ENCODE peak calls at places on chromosomes 5 and 9, in seven cellular contexts. One of them, this sample, is unnamed.

GRCh38 chr5:64147849-64148441 is 17.7 kb upstream of the RNF180 start:
- DNase-seq in K562: peak; percentile 21
- DNase-seq in SK-N-SH: peak; percentile 47
- DNase-seq in HCT116: peak; percentile 8
- DNase-seq in HepG2: peak; percentile 7
- DNase-seq in GM12878: no peak
- DNase-seq in H1: peak; percentile 74
- DNase-seq in this sample: peak; percentile 67

GRCh38 chr9:98792096-98792490 is 4.3 kb downstream of the ANKS6 start:
- DNase-seq in K562: no peak
- DNase-seq in SK-N-SH: no peak
- DNase-seq in HCT116: no peak
- DNase-seq in HepG2: no peak
- DNase-seq in GM12878: no peak
- DNase-seq in H1: peak; percentile 37
- DNase-seq in this sample: no peak

GRCh38 chr9:112764344-112764743 is 13.8 kb downstream of the SNX30 start:
- DNase-seq in K562: peak; percentile 75
- DNase-seq in SK-N-SH: no peak
- DNase-seq in HCT116: no peak
- DNase-seq in HepG2: peak; percentile 37
- DNase-seq in GM12878: no peak
- DNase-seq in H1: no peak
- DNase-seq in this sample: peak; percentile 62

GRCh38 chr9:95981741-95982390 is 106.4 kb downstream of the ERCC6L2 start:
- DNase-seq in K562: no peak
- DNase-seq in SK-N-SH: no peak
- DNase-seq in HCT116: no peak
- DNase-seq in HepG2: no peak
- DNase-seq in GM12878: no peak
- DNase-seq in H1: no peak
- DNase-seq in this sample: no peak

GRCh38 chr5:106875591-106876297 is 795.0 kb downstream of the EFNA5 start:
- DNase-seq in K562: peak; percentile 60
- DNase-seq in SK-N-SH: no peak
- DNase-seq in HCT116: peak; percentile 35
- DNase-seq in HepG2: peak; percentile 62
- DNase-seq in GM12878: no peak
- DNase-seq in H1: peak; percentile 76
- DNase-seq in this sample: peak; percentile 87

GRCh38 chr9:135074354-135075233 is 12.9 kb upstream of the OLFM1 start:
- DNase-seq in K562: no peak
- DNase-seq in SK-N-SH: no peak
- DNase-seq in HCT116: no peak
- DNase-seq in HepG2: no peak
- DNase-seq in GM12878: no peak
- DNase-seq in H1: no peak
- DNase-seq in this sample: no peak

GRCh38 chr5:55594636-55595035 is 59.9 kb upstream of the PLPP1 start:
- DNase-seq in K562: no peak
- DNase-seq in SK-N-SH: no peak
- DNase-seq in HCT116: no peak
- DNase-seq in HepG2: no peak
- DNase-seq in GM12878: no peak
- DNase-seq in H1: no peak
- DNase-seq in this sample: no peak

GRCh38 chr5:52802272-52803011 is 14.7 kb downstream of the ITGA1 start:
- DNase-seq in K562: no peak
- DNase-seq in SK-N-SH: no peak
- DNase-seq in HCT116: no peak
- DNase-seq in HepG2: no peak
- DNase-seq in GM12878: no peak
- DNase-seq in H1: no peak
- DNase-seq in this sample: no peak

GRCh38 chr9:132881826-132882225 is 3.1 kb downstream of the SPACA9 start:
- DNase-seq in K562: no peak
- DNase-seq in SK-N-SH: no peak
- DNase-seq in HCT116: no peak
- DNase-seq in HepG2: no peak
- DNase-seq in GM12878: no peak
- DNase-seq in H1: no peak
- DNase-seq in this sample: no peak

GRCh38 chr9:21326526-21327139 is 8.6 kb downstream of the KLHL9 start:
- DNase-seq in K562: no peak
- DNase-seq in SK-N-SH: peak; percentile 45
- DNase-seq in HCT116: no peak
- DNase-seq in HepG2: peak; percentile 39
- DNase-seq in GM12878: peak; percentile 32
- DNase-seq in H1: no peak
- DNase-seq in this sample: peak; percentile 51

GRCh38 chr9:131361202-131361833 is 32.6 kb upstream of the PRRC2B start:
- DNase-seq in K562: peak; percentile 43
- DNase-seq in SK-N-SH: no peak
- DNase-seq in HCT116: no peak
- DNase-seq in HepG2: no peak
- DNase-seq in GM12878: no peak
- DNase-seq in H1: no peak
- DNase-seq in this sample: no peak

GRCh38 chr5:141874262-141874964 is 3.8 kb downstream of the PCDH1 start:
- DNase-seq in K562: no peak
- DNase-seq in SK-N-SH: peak; percentile 48
- DNase-seq in HCT116: no peak
- DNase-seq in HepG2: peak; percentile 37
- DNase-seq in GM12878: no peak
- DNase-seq in H1: no peak
- DNase-seq in this sample: no peak

GRCh38 chr5:375921-376871 is 54.7 kb downstream of the AHRR start:
- DNase-seq in K562: no peak
- DNase-seq in SK-N-SH: peak; percentile 27
- DNase-seq in HCT116: no peak
- DNase-seq in HepG2: no peak
- DNase-seq in GM12878: no peak
- DNase-seq in H1: peak; percentile 42
- DNase-seq in this sample: no peak

GRCh38 chr9:1032181-1032580 is 18.0 kb upstream of the DMRT2 start:
- DNase-seq in K562: no peak
- DNase-seq in SK-N-SH: no peak
- DNase-seq in HCT116: no peak
- DNase-seq in HepG2: no peak
- DNase-seq in GM12878: no peak
- DNase-seq in H1: no peak
- DNase-seq in this sample: no peak

GRCh38 chr9:35749515-35750255 is 598 bp downstream of the RGP1 start:
- DNase-seq in K562: peak; percentile 54
- DNase-seq in SK-N-SH: no peak
- DNase-seq in HCT116: no peak
- DNase-seq in HepG2: no peak
- DNase-seq in GM12878: no peak
- DNase-seq in H1: no peak
- DNase-seq in this sample: no peak

GRCh38 chr5:23994581-23995370 is 487.4 kb downstream of the PRDM9 start:
- DNase-seq in K562: no peak
- DNase-seq in SK-N-SH: no peak
- DNase-seq in HCT116: no peak
- DNase-seq in HepG2: peak; percentile 2
- DNase-seq in GM12878: no peak
- DNase-seq in H1: no peak
- DNase-seq in this sample: peak; percentile 46

GRCh38 chr9:112894031-112894430 is 3.4 kb upstream of the SLC46A2 start:
- DNase-seq in K562: no peak
- DNase-seq in SK-N-SH: no peak
- DNase-seq in HCT116: no peak
- DNase-seq in HepG2: no peak
- DNase-seq in GM12878: no peak
- DNase-seq in H1: no peak
- DNase-seq in this sample: no peak

GRCh38 chr5:116765441-116765840 is 190.8 kb upstream of the SEMA6A start:
- DNase-seq in K562: no peak
- DNase-seq in SK-N-SH: no peak
- DNase-seq in HCT116: no peak
- DNase-seq in HepG2: peak; percentile 83
- DNase-seq in GM12878: no peak
- DNase-seq in H1: no peak
- DNase-seq in this sample: no peak

GRCh38 chr5:107457138-107457537 is 213.6 kb downstream of the EFNA5 start:
- DNase-seq in K562: no peak
- DNase-seq in SK-N-SH: no peak
- DNase-seq in HCT116: no peak
- DNase-seq in HepG2: no peak
- DNase-seq in GM12878: no peak
- DNase-seq in H1: no peak
- DNase-seq in this sample: no peak

GRCh38 chr9:115328228-115328627 is 210.3 kb upstream of the TNC start:
- DNase-seq in K562: no peak
- DNase-seq in SK-N-SH: no peak
- DNase-seq in HCT116: no peak
- DNase-seq in HepG2: no peak
- DNase-seq in GM12878: no peak
- DNase-seq in H1: no peak
- DNase-seq in this sample: no peak

GRCh38 chr9:35771079-35771441 is 17.0 kb upstream of the MSMP start:
- DNase-seq in K562: no peak
- DNase-seq in SK-N-SH: no peak
- DNase-seq in HCT116: no peak
- DNase-seq in HepG2: no peak
- DNase-seq in GM12878: no peak
- DNase-seq in H1: no peak
- DNase-seq in this sample: no peak

GRCh38 chr9:8816361-8816760 is 1016.8 kb upstream of the DMAC1 start:
- DNase-seq in K562: no peak
- DNase-seq in SK-N-SH: peak; percentile 2
- DNase-seq in HCT116: no peak
- DNase-seq in HepG2: no peak
- DNase-seq in GM12878: no peak
- DNase-seq in H1: no peak
- DNase-seq in this sample: no peak

GRCh38 chr5:179749857-179750508 is 17.4 kb downstream of the MAML1 start:
- DNase-seq in K562: no peak
- DNase-seq in SK-N-SH: no peak
- DNase-seq in HCT116: no peak
- DNase-seq in HepG2: no peak
- DNase-seq in GM12878: no peak
- DNase-seq in H1: no peak
- DNase-seq in this sample: no peak

GRCh38 chr5:446864-447263 is 3.9 kb downstream of the EXOC3 start:
- DNase-seq in K562: peak; percentile 50
- DNase-seq in SK-N-SH: peak; percentile 58
- DNase-seq in HCT116: peak; percentile 24
- DNase-seq in HepG2: peak; percentile 42
- DNase-seq in GM12878: no peak
- DNase-seq in H1: no peak
- DNase-seq in this sample: peak; percentile 81

GRCh38 chr5:37029436-37029835 is 152.9 kb downstream of the NIPBL start:
- DNase-seq in K562: no peak
- DNase-seq in SK-N-SH: no peak
- DNase-seq in HCT116: no peak
- DNase-seq in HepG2: no peak
- DNase-seq in GM12878: no peak
- DNase-seq in H1: no peak
- DNase-seq in this sample: no peak

GRCh38 chr5:100676807-100677631 is 141.8 kb downstream of the FAM174A start:
- DNase-seq in K562: no peak
- DNase-seq in SK-N-SH: no peak
- DNase-seq in HCT116: no peak
- DNase-seq in HepG2: no peak
- DNase-seq in GM12878: no peak
- DNase-seq in H1: no peak
- DNase-seq in this sample: no peak

GRCh38 chr5:162037431-162037830 is 30.1 kb upstream of the GABRG2 start:
- DNase-seq in K562: no peak
- DNase-seq in SK-N-SH: no peak
- DNase-seq in HCT116: no peak
- DNase-seq in HepG2: no peak
- DNase-seq in GM12878: no peak
- DNase-seq in H1: no peak
- DNase-seq in this sample: no peak
- TF ChIP-seq JUND in K562: no peak
- TF ChIP-seq JUND in SK-N-SH: no peak
- TF ChIP-seq JUND in HCT116: no peak
- TF ChIP-seq JUND in HepG2: no peak
- TF ChIP-seq JUND in GM12878: no peak
- TF ChIP-seq JUND in H1: no peak
- TF ChIP-seq JUND in this sample: no peak

GRCh38 chr5:87746891-87747366 is 334.2 kb upstream of the CCNH start:
- DNase-seq in K562: no peak
- DNase-seq in SK-N-SH: no peak
- DNase-seq in HCT116: peak; percentile 75
- DNase-seq in HepG2: no peak
- DNase-seq in GM12878: no peak
- DNase-seq in H1: no peak
- DNase-seq in this sample: no peak
- TF ChIP-seq JUND in K562: no peak
- TF ChIP-seq JUND in SK-N-SH: no peak
- TF ChIP-seq JUND in HCT116: peak; percentile 64
- TF ChIP-seq JUND in HepG2: no peak
- TF ChIP-seq JUND in GM12878: no peak
- TF ChIP-seq JUND in H1: no peak
- TF ChIP-seq JUND in this sample: no peak

GRCh38 chr5:43520615-43521014 is 5.7 kb upstream of the C5orf34 start:
- DNase-seq in K562: no peak
- DNase-seq in SK-N-SH: no peak
- DNase-seq in HCT116: no peak
- DNase-seq in HepG2: no peak
- DNase-seq in GM12878: no peak
- DNase-seq in H1: no peak
- DNase-seq in this sample: no peak

GRCh38 chr5:43514471-43514815 is 505 bp downstream of the C5orf34 start:
- DNase-seq in K562: no peak
- DNase-seq in SK-N-SH: peak; percentile 51
- DNase-seq in HCT116: no peak
- DNase-seq in HepG2: peak; percentile 21
- DNase-seq in GM12878: no peak
- DNase-seq in H1: no peak
- DNase-seq in this sample: peak; percentile 41

GRCh38 chr5:43514816-43515677 is at the start of gene C5orf34:
- DNase-seq in K562: peak; percentile 99
- DNase-seq in SK-N-SH: peak; percentile 96
- DNase-seq in HCT116: peak; percentile 90
- DNase-seq in HepG2: peak; percentile 93
- DNase-seq in GM12878: peak; percentile 79
- DNase-seq in H1: peak; percentile 96
- DNase-seq in this sample: peak; percentile 99

GRCh38 chr5:43515678-43516048 is 715 bp upstream of the C5orf34 start:
- DNase-seq in K562: no peak
- DNase-seq in SK-N-SH: no peak
- DNase-seq in HCT116: no peak
- DNase-seq in HepG2: no peak
- DNase-seq in GM12878: no peak
- DNase-seq in H1: no peak
- DNase-seq in this sample: no peak
- TF ChIP-seq JUND in K562: no peak
- TF ChIP-seq JUND in SK-N-SH: no peak
- TF ChIP-seq JUND in HCT116: no peak
- TF ChIP-seq JUND in HepG2: no peak
- TF ChIP-seq JUND in GM12878: no peak
- TF ChIP-seq JUND in H1: no peak
- TF ChIP-seq JUND in this sample: no peak

DNA sequence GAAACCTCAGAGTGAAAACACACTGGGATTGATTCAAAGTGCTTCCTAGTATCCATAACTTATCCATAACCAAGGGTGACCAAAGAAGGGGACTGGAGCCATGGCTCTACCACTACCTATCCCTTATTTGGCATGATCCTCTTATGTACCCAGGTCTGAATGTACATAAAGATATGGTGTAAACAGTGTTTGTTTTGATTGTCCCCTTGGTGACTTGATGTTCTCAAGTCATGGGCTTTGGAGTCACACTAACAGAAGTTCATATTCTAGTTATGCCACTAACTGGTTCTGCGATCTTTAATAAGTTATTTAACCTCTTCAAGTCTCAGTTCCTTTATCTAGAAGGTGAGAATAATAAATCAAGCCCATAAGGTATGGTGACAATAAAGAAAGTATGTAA is 283.4 kb upstream of the PTGER4 start:
- DNase-seq in K562: no peak
- DNase-seq in SK-N-SH: no peak
- DNase-seq in HCT116: no peak
- DNase-seq in HepG2: no peak
- DNase-seq in GM12878: no peak
- DNase-seq in H1: no peak
- DNase-seq in this sample: no peak
- TF ChIP-seq JUND in K562: no peak
- TF ChIP-seq JUND in SK-N-SH: no peak
- TF ChIP-seq JUND in HCT116: no peak
- TF ChIP-seq JUND in HepG2: no peak
- TF ChIP-seq JUND in GM12878: no peak
- TF ChIP-seq JUND in H1: no peak
- TF ChIP-seq JUND in this sample: no peak

This sample was measured in T47D.